ENCODE peak calls at places on chromosomes 16 and 17, in eight cellular contexts. P, H, W, A, Q, Y, I and L are unnamed samples.

GRCh38 chr16:2482181-2483107 is 7.5 kb downstream of the TBC1D24 start:
- DNase-seq in H (peak), P (peak), A (peak), Y (no peak), W (no peak), Q (no peak), I (no peak), L (no peak)

GRCh38 chr16:53952215-53953208 is 248.6 kb downstream of the FTO start:
- DNase-seq in H (no peak), P (no peak), A (no peak), W (peak), I (no peak), Y (no peak), Q (no peak), L (peak)

GRCh38 chr16:86872833-86873232 is 294.5 kb downstream of the FOXL1 start:
- DNase-seq in Q (no peak), H (no peak), W (no peak), P (no peak), A (no peak), Y (no peak), I (no peak), L (no peak)

GRCh38 chr17:71084219-71084618 is 914.9 kb downstream of the KCNJ2 start:
- DNase-seq in Q (peak), A (peak), I (no peak), Y (peak), H (no peak), W (peak), P (no peak), L (no peak)

GRCh38 chr16:75911896-75912295 is 185.6 kb upstream of the CPHXL start:
- DNase-seq in H (no peak), Y (no peak), P (no peak), Q (no peak), I (no peak), W (no peak), A (no peak), L (no peak)

GRCh38 chr17:1073241-1073962 is 76.5 kb downstream of the TIMM22 start:
- DNase-seq in A (no peak), Y (no peak), I (no peak), H (no peak), P (no peak), Q (no peak), W (no peak), L (no peak)

GRCh38 chr17:55177159-55177913 is 87.4 kb upstream of the HLF start:
- DNase-seq in A (no peak), P (no peak), I (no peak), Y (no peak), H (no peak), W (no peak), Q (peak), L (no peak)

GRCh38 chr17:69154267-69154666 is 12.6 kb upstream of the ABCA6 start:
- DNase-seq in Y (no peak), I (no peak), Q (no peak), H (no peak), P (no peak), W (no peak), A (no peak), L (no peak)

GRCh38 chr16:30669026-30670000 is 11.1 kb downstream of the FBRS start:
- DNase-seq in H (no peak), P (no peak), A (no peak), Q (no peak), I (no peak), W (no peak), Y (no peak), L (no peak)

GRCh38 chr17:57834146-57834741 is 15.6 kb downstream of the MRPS23 start:
- DNase-seq in A (no peak), P (peak), I (no peak), W (no peak), Y (no peak), Q (peak), H (no peak), L (no peak)

GRCh38 chr16:1054660-1055556 is 17.6 kb upstream of the SSTR5 start:
- DNase-seq in Q (peak), A (peak), W (peak), Y (no peak), I (peak), P (peak), H (no peak), L (peak)

GRCh38 chr17:50148226-50149098 is 2.0 kb downstream of the PPP1R9B start:
- DNase-seq in P (peak), H (peak), Q (peak), A (peak), I (peak), Y (no peak), W (peak), L (peak)

GRCh38 chr16:68229431-68230175 is 6.3 kb downstream of the ESRP2 start:
- DNase-seq in W (peak), Y (peak), Q (peak), A (peak), H (peak), P (no peak), I (peak), L (peak)

GRCh38 chr17:63451150-63451549 is 5.0 kb upstream of the CYB561 start:
- DNase-seq in I (no peak), W (no peak), Y (no peak), Q (no peak), A (no peak), H (no peak), P (no peak), L (no peak)

GRCh38 chr16:65274576-65274975 is 152.7 kb upstream of the CDH11 start:
- DNase-seq in Q (peak), H (no peak), Y (peak), A (no peak), P (no peak), I (no peak), W (no peak), L (no peak)

GRCh38 chr17:40107266-40107980 is 7.0 kb upstream of the NR1D1 start:
- DNase-seq in A (no peak), Y (no peak), H (peak), I (no peak), W (no peak), P (peak), Q (no peak), L (no peak)

GRCh38 chr16:19419691-19420060 is 2.0 kb downstream of the TMC5 start:
- DNase-seq in I (no peak), W (no peak), A (no peak), H (no peak), Y (peak), Q (peak), P (no peak), L (no peak)

GRCh38 chr16:87099001-87099740 is 218.0 kb downstream of the C16orf95 start:
- DNase-seq in A (no peak), Y (no peak), W (no peak), H (no peak), I (no peak), Q (no peak), P (no peak), L (no peak)

GRCh38 chr16:84724619-84725307 is 25.0 kb downstream of the USP10 start:
- DNase-seq in Q (no peak), W (no peak), Y (no peak), H (peak), I (peak), P (no peak), A (no peak), L (peak)

GRCh38 chr17:35082073-35082657 is 18.7 kb upstream of the RFFL start:
- DNase-seq in I (no peak), H (no peak), Q (peak), Y (peak), P (no peak), A (no peak), W (peak), L (peak)

GRCh38 chr17:8857919-8858318 is 9.6 kb downstream of the PIK3R6 start:
- DNase-seq in I (peak), H (no peak), Y (peak), P (peak), Q (peak), A (no peak), W (peak), L (peak)

GRCh38 chr17:80575057-80575875 is 30.6 kb downstream of the RPTOR start:
- DNase-seq in I (peak), W (peak), Q (peak), A (peak), P (peak), Y (peak), H (peak), L (peak)

GRCh38 chr17:80874866-80875445 is 116.7 kb upstream of the CHMP6 start:
- DNase-seq in H (no peak), I (no peak), W (no peak), Q (no peak), P (peak), Y (no peak), A (no peak), L (no peak)

GRCh38 chr16:61581417-61582046 is 454.7 kb downstream of the CDH8 start:
- DNase-seq in I (no peak), H (no peak), A (no peak), Q (no peak), P (no peak), Y (no peak), W (no peak), L (no peak)

GRCh38 chr17:47663997-47664941 is 14.6 kb downstream of the KPNB1 start:
- DNase-seq in P (no peak), Y (peak), A (peak), W (peak), Q (peak), I (peak), H (peak), L (peak)

GRCh38 chr17:41816637-41817320 is 4.0 kb downstream of the FKBP10 start:
- DNase-seq in I (no peak), Q (no peak), W (no peak), Y (no peak), A (no peak), P (no peak), H (no peak), L (no peak)

GRCh38 chr16:75236232-75236631 is 15.2 kb downstream of the BCAR1 start:
- DNase-seq in Y (no peak), A (no peak), H (no peak), I (no peak), P (no peak), Q (no peak), W (no peak), L (no peak)

GRCh38 chr16:46607529-46607928 is 13.7 kb downstream of the SHCBP1 start:
- DNase-seq in H (no peak), Q (peak), W (peak), Y (no peak), A (peak), I (no peak), P (no peak), L (no peak)

GRCh38 chr17:48610282-48611211 is at the start of gene HOXB7:
- DNase-seq in A (peak), W (peak), Y (no peak), P (peak), Q (no peak), I (peak), H (peak), L (peak)

GRCh38 chr17:83053021-83053778 is 26.2 kb upstream of the METRNL start:
- DNase-seq in Q (no peak), I (no peak), A (no peak), P (peak), W (no peak), H (peak), Y (no peak), L (no peak)

GRCh38 chr17:18267366-18267765 is 6.9 kb downstream of the MIEF2 start:
- DNase-seq in P (no peak), W (no peak), Q (no peak), Y (no peak), H (no peak), I (no peak), A (no peak), L (no peak)

GRCh38 chr17:6079155-6079554 is 9.0 kb downstream of the WSCD1 start:
- DNase-seq in P (no peak), W (peak), I (no peak), H (no peak), A (no peak), Q (no peak), Y (no peak), L (no peak)

GRCh38 chr16:12612598-12613101 is 191.0 kb downstream of the CPPED1 start:
- DNase-seq in Q (peak), H (no peak), I (no peak), A (peak), P (no peak), W (no peak), Y (no peak), L (no peak)

GRCh38 chr17:6387858-6388257 is 47.1 kb downstream of the AIPL1 start:
- DNase-seq in P (no peak), A (no peak), Y (no peak), W (no peak), Q (no peak), H (no peak), I (no peak), L (no peak)

DNA sequence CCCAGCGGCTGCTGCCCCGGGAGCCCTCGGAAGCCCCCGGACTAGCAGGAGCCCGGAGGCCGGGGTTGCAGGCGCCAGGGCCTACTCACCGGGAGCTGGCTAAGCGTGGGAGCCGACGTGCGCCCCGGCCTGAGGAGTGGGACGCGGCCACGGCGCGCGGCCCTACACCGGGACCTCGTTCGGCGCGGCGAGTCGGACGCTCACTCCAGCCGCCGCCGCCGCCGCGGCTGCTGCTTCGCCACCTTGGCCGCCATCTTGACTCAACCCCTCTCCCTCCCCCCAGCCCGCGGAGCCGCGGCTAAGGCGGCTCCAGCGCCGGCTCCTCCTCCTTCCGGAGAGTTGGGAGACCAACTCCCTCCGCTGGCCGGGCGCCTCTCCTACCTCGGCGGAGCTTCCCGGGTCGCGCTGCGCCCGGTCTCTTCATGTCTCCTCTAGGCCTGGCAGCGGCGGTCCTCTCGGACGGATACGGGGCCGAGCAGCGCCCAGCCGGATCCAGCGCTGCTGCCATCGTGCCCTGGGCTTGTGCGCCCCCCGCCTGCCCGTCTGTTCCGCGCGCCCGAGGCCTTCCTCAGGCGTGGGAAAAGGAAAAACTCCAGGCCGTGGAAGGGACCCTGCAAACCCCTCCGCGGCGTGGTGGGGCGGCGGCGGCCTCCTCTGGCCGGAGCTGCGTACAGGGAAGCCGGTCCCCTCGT is at the start of gene NCOR1:
- DNase-seq in I (peak), A (peak), Q (peak), W (peak), H (peak), P (peak), Y (peak), L (peak)
- TF ChIP-seq CTCF in I (no peak), A (peak), Q (peak), W (peak), H (peak), P (peak), Y (peak), L (no peak)

GRCh38 chr16:49799172-49799571 is 56.7 kb downstream of the ZNF423 start:
- DNase-seq in Q (no peak), W (no peak), H (no peak), P (no peak), A (no peak), Y (no peak), I (no peak), L (no peak)

GRCh38 chr16:49800876-49801275 is 55.0 kb downstream of the ZNF423 start:
- DNase-seq in W (no peak), A (no peak), P (no peak), H (no peak), Y (no peak), Q (no peak), I (no peak), L (no peak)

GRCh38 chr16:49795513-49795912 is 60.4 kb downstream of the ZNF423 start:
- DNase-seq in H (no peak), A (no peak), I (no peak), W (no peak), Y (no peak), Q (no peak), P (no peak), L (no peak)

GRCh38 chr16:49800441-49800840 is 55.5 kb downstream of the ZNF423 start:
- DNase-seq in I (no peak), H (no peak), P (no peak), A (no peak), Q (no peak), W (no peak), Y (no peak), L (no peak)

GRCh38 chr16:49801290-49801689 is 54.6 kb downstream of the ZNF423 start:
- DNase-seq in P (no peak), W (no peak), I (no peak), Y (no peak), H (no peak), A (no peak), Q (no peak), L (no peak)
- TF ChIP-seq CTCF in P (no peak), W (peak), I (no peak), Y (no peak), H (no peak), A (peak), Q (no peak), L (no peak)

GRCh38 chr17:74919440-74920305 is 3.4 kb downstream of the USH1G start:
- DNase-seq in P (no peak), Y (no peak), I (peak), A (no peak), H (no peak), Q (no peak), W (peak), L (peak)
- TF ChIP-seq CTCF in P (peak), Y (peak), I (peak), A (peak), H (no peak), Q (no peak), W (peak), L (peak)

GRCh38 chr17:65185686-65186382 is 48.7 kb downstream of the RGS9 start:
- DNase-seq in P (no peak), W (no peak), Q (no peak), H (no peak), A (no peak), Y (no peak), I (no peak), L (no peak)
- TF ChIP-seq CTCF in P (no peak), W (no peak), Q (no peak), H (no peak), A (peak), Y (peak), I (no peak), L (no peak)

GRCh38 chr16:57372372-57373116 is at the start of gene CX3CL1:
- DNase-seq in A (no peak), H (peak), W (no peak), Q (peak), Y (peak), P (peak), I (no peak), L (no peak)
- TF ChIP-seq CTCF in A (no peak), H (peak), W (no peak), Q (no peak), Y (peak), P (peak), I (no peak), L (no peak)

GRCh38 chr16:11316331-11317015 is 28.8 kb upstream of the RMI2 start:
- DNase-seq in H (no peak), W (no peak), P (no peak), Q (no peak), A (no peak), Y (no peak), I (no peak), L (no peak)
- TF ChIP-seq CTCF in H (no peak), W (no peak), P (no peak), Q (no peak), A (no peak), Y (no peak), I (no peak), L (no peak)